ENCODE peak calls at places on chromosomes 13 and 19, in ten cellular contexts. X, F, C, E, U, B, I, D, Z and G are unnamed samples.

GRCh38 chr13:107835339-107836018 is 379.9 kb downstream of the LIG4 start:
- DNase-seq in B (no peak), F (no peak), X (no peak), E (peak; percentile 74), Z (no peak), I (no peak), C (no peak), D (no peak), U (no peak), G (no peak)

GRCh38 chr19:14006766-14007562 is 844 bp upstream of the RFX1 start:
- DNase-seq in U (no peak), C (peak; percentile 86), X (no peak), E (no peak), I (peak; percentile 86), Z (peak; percentile 96), F (no peak), B (no peak), D (no peak), G (peak; percentile 98)

GRCh38 chr19:45345506-45345860 is 4.9 kb downstream of the KLC3 start:
- DNase-seq in B (no peak), I (no peak), Z (no peak), E (no peak), D (no peak), U (no peak), X (no peak), F (no peak), C (no peak), G (no peak)

GRCh38 chr13:37481005-37481857 is 117.3 kb downstream of the POSTN start:
- DNase-seq in B (no peak), F (no peak), I (no peak), D (no peak), X (no peak), C (no peak), Z (no peak), U (no peak), E (peak; percentile 15), G (no peak)

GRCh38 chr19:55269299-55269698 is 10.5 kb upstream of the PPP6R1 start:
- DNase-seq in E (no peak), D (no peak), U (no peak), X (no peak), F (no peak), Z (no peak), I (no peak), C (no peak), B (no peak), G (no peak)

GRCh38 chr13:76882431-76882830 is 3.8 kb downstream of the KCTD12 start:
- DNase-seq in I (no peak), D (no peak), C (no peak), E (peak; percentile 74), Z (no peak), U (no peak), F (no peak), X (no peak), B (no peak), G (no peak)

GRCh38 chr13:42649761-42650289 is 75.9 kb downstream of the TNFSF11 start:
- DNase-seq in F (no peak), U (no peak), C (peak; percentile 10), Z (no peak), I (no peak), D (no peak), B (no peak), E (peak; percentile 11), X (no peak), G (peak; percentile 90)

GRCh38 chr13:42807236-42807635 is 25.9 kb downstream of the FAM216B start:
- DNase-seq in X (no peak), Z (no peak), U (no peak), E (no peak), B (no peak), D (no peak), C (no peak), I (no peak), F (no peak), G (peak; percentile 15)

GRCh38 chr13:73268306-73268705 is 209.5 kb downstream of the KLF5 start:
- DNase-seq in B (no peak), E (peak; percentile 17), F (no peak), Z (no peak), X (no peak), U (no peak), D (no peak), I (no peak), C (peak; percentile 47), G (no peak)

GRCh38 chr19:42076375-42076944 is 494 bp downstream of the ZNF574 start:
- DNase-seq in E (peak; percentile 10), U (no peak), F (peak; percentile 64), B (no peak), D (no peak), Z (peak; percentile 85), C (no peak), X (no peak), I (no peak), G (no peak)

GRCh38 chr19:14979136-14979497 is 547 bp downstream of the SLC1A6 start:
- DNase-seq in E (no peak), I (no peak), Z (no peak), X (no peak), C (no peak), U (no peak), F (no peak), B (no peak), D (peak; percentile 31), G (no peak)

GRCh38 chr13:65660696-65661095 is 1569.4 kb downstream of the PCDH9 start:
- DNase-seq in D (no peak), Z (no peak), C (no peak), B (no peak), F (no peak), I (no peak), U (no peak), E (peak; percentile 42), X (no peak), G (no peak)

GRCh38 chr13:44758595-44759221 is 182.6 kb upstream of the TSC22D1 start:
- DNase-seq in F (no peak), X (no peak), C (no peak), I (no peak), B (no peak), U (no peak), Z (no peak), D (no peak), E (peak; percentile 84), G (peak; percentile 78)

GRCh38 chr19:49331616-49332055 is 3.6 kb upstream of the CD37 start:
- DNase-seq in F (peak; percentile 63), B (no peak), C (peak; percentile 35), Z (peak; percentile 58), D (no peak), I (no peak), U (peak; percentile 33), X (peak; percentile 34), E (peak; percentile 50), G (no peak)

GRCh38 chr19:34712606-34713261 is 21.3 kb upstream of the ZNF181 start:
- DNase-seq in D (peak; percentile 61), E (peak; percentile 87), C (peak; percentile 58), F (peak; percentile 79), U (peak; percentile 24), X (peak; percentile 52), B (peak; percentile 64), Z (no peak), I (peak; percentile 46), G (peak; percentile 42)

GRCh38 chr19:2381151-2381822 is 21.2 kb downstream of the TMPRSS9 start:
- DNase-seq in Z (no peak), I (no peak), D (peak; percentile 21), F (no peak), E (peak; percentile 18), B (no peak), U (no peak), C (no peak), X (no peak), G (no peak)

GRCh38 chr13:91805605-91806004 is 407.2 kb downstream of the GPC5 start:
- DNase-seq in Z (no peak), U (no peak), E (peak; percentile 16), C (no peak), I (no peak), F (no peak), D (no peak), X (no peak), B (no peak), G (no peak)

GRCh38 chr13:101785858-101786257 is 333.4 kb downstream of the ITGBL1 start:
- DNase-seq in U (no peak), E (peak; percentile 27), C (peak; percentile 63), B (no peak), D (peak; percentile 5), Z (no peak), X (no peak), F (peak; percentile 66), I (peak; percentile 26), G (no peak)

GRCh38 chr19:16208064-16208759 is 10.5 kb downstream of the AP1M1 start:
- DNase-seq in C (no peak), E (no peak), U (no peak), I (no peak), D (no peak), B (no peak), F (no peak), X (no peak), Z (peak; percentile 68), G (no peak)
- H3K4me1 ChIP-seq in C (no peaks in the 10 kb centered on the region), E (no peaks in the 10 kb centered on the region), U (peaks cover 22% of the 10 kb centered on the region), I (peaks cover 12% of the 10 kb centered on the region), D (no peaks in the 10 kb centered on the region), B (no peaks in the 10 kb centered on the region), F (peaks cover 11% of the 10 kb centered on the region), X (peaks cover 6% of the 10 kb centered on the region), Z (no peaks in the 10 kb centered on the region), G (no peaks in the 10 kb centered on the region)

GRCh38 chr13:31765441-31765840 is 26.1 kb downstream of the RXFP2 start:
- DNase-seq in X (no peak), I (no peak), F (no peak), E (peak; percentile 61), U (no peak), D (no peak), C (no peak), B (no peak), Z (no peak), G (no peak)
- H3K4me1 ChIP-seq in X (no peaks in the 10 kb centered on the region), I (no peaks in the 10 kb centered on the region), F (no peaks in the 10 kb centered on the region), E (peaks cover 13% of the 10 kb centered on the region), U (no peaks in the 10 kb centered on the region), D (no peaks in the 10 kb centered on the region), C (no peaks in the 10 kb centered on the region), B (no peaks in the 10 kb centered on the region), Z (no peaks in the 10 kb centered on the region), G (peaks cover 48% of the 10 kb centered on the region)

GRCh38 chr19:8338835-8339234 is 4.2 kb downstream of the KANK3 start:
- DNase-seq in B (no peak), X (no peak), F (no peak), U (no peak), Z (no peak), E (no peak), C (no peak), D (no peak), I (no peak), G (no peak)
- H3K4me1 ChIP-seq in B (no peaks in the 10 kb centered on the region), X (peaks cover 41% of the 10 kb centered on the region), F (peaks cover 22% of the 10 kb centered on the region), U (peaks cover 7% of the 10 kb centered on the region), Z (no peaks in the 10 kb centered on the region), E (peaks cover 3% of the 10 kb centered on the region), C (no peaks in the 10 kb centered on the region), D (peaks cover 6% of the 10 kb centered on the region), I (peaks cover 57% of the 10 kb centered on the region), G (peaks cover 27% of the 10 kb centered on the region)

DNA sequence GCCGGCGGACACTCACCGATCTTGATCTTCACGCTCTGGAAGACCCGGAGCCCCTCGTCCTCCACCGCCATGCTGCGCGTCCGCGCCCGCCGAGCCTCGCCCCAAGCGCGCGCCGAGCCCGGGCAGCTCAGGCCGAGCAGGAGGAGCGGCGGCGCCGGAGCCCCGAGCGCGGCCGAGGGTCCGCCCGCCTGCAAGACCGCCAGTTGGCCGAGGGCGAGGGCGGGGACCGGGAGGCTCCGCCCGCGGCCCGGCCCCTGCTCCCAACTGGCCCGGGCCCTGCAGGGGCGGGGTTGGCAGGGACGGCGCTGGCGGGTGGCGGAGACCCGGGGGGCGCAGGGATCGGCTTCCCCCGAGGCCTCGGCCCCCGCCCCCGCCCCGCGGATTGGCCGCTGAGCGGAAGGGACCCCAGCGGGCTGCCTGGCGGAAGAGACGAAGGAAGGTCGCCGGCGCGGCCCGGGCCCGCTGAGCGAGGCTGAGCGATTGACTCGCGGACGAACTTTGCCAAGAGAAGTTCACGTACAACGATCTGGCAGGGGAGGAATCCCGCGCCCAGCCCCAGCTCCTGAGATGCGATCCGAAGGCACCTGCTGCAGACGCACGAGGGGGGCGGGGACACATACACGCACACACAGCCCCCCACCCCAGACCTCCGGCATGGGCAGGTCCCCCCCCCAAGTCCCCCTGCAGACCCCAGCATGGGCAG is at the start of gene RASA3:
- DNase-seq in I (peak; percentile 85), Z (peak; percentile 92), D (peak; percentile 84), C (peak; percentile 92), B (no peak), X (peak; percentile 82), F (peak; percentile 66), U (peak; percentile 61), E (peak; percentile 81), G (peak; percentile 70)
- H3K4me1 ChIP-seq in I (peaks cover 50% of the 10 kb centered on the region), Z (no peaks in the 10 kb centered on the region), D (peaks cover 40% of the 10 kb centered on the region), C (peaks cover 20% of the 10 kb centered on the region), B (no peaks in the 10 kb centered on the region), X (peaks cover 59% of the 10 kb centered on the region), F (peaks cover 31% of the 10 kb centered on the region), U (peaks cover 47% of the 10 kb centered on the region), E (peaks cover 16% of the 10 kb centered on the region), G (peaks cover 50% of the 10 kb centered on the region)